ENCODE peak calls at places on chromosomes 12 and 14, in five cellular contexts. I, S, A, K and F are unnamed samples.

GRCh38 chr12:6328945-6329692 is 12.8 kb downstream of the TNFRSF1A start:
- DNase-seq in S (no peak), I (no peak), A (no peak), K (no peak), F (no peak)

GRCh38 chr14:32472512-32473472 is 143.7 kb downstream of the AKAP6 start:
- DNase-seq in A (peak; percentile 59), S (peak; percentile 69), I (peak; percentile 39), K (no peak), F (peak; percentile 32)

GRCh38 chr12:25942709-25943108 is 15.8 kb upstream of the RASSF8 start:
- DNase-seq in K (no peak), S (no peak), I (no peak), A (no peak), F (no peak)

GRCh38 chr12:43880547-43880946 is 44.7 kb downstream of the TMEM117 start:
- DNase-seq in A (no peak), K (no peak), S (no peak), I (no peak), F (no peak)

GRCh38 chr14:61631044-61631692 is 64.1 kb upstream of the HIF1A start:
- DNase-seq in I (no peak), A (no peak), K (no peak), S (no peak), F (no peak)

GRCh38 chr12:23303220-23303619 is 646.2 kb downstream of the SOX5 start:
- DNase-seq in A (no peak), I (no peak), S (no peak), K (no peak), F (no peak)

GRCh38 chr12:130994821-130995375 is 41.2 kb downstream of the ADGRD1 start:
- DNase-seq in S (no peak), I (no peak), A (no peak), K (no peak), F (no peak)

GRCh38 chr12:13116259-13116658 is 12.8 kb upstream of the GSG1 start:
- DNase-seq in K (no peak), I (no peak), A (no peak), S (no peak), F (no peak)

GRCh38 chr12:131907379-131908081 is 13.1 kb downstream of the ULK1 start:
- DNase-seq in S (no peak), K (no peak), I (no peak), A (no peak), F (no peak)

GRCh38 chr14:22865424-22866215 is 5.9 kb upstream of the LRP10 start:
- DNase-seq in S (no peak), I (no peak), A (no peak), K (no peak), F (no peak)
- TF ChIP-seq CTCF in S (peak; percentile 37), I (peak; percentile 40), A (peak; percentile 40), K (no peak), F (no peak)

GRCh38 chr14:99645545-99646505 is 896 bp downstream of the HHIPL1 start:
- DNase-seq in I (no peak), K (no peak), A (no peak), S (no peak), F (no peak)
- H3K4me3 ChIP-seq in I (peak overlapping the region; percentile 38), K (no peak overlapping the region), A (peak overlapping the region; percentile 19), S (peak overlapping the region; percentile 27), F (peak overlapping the region; percentile 24)

DNA sequence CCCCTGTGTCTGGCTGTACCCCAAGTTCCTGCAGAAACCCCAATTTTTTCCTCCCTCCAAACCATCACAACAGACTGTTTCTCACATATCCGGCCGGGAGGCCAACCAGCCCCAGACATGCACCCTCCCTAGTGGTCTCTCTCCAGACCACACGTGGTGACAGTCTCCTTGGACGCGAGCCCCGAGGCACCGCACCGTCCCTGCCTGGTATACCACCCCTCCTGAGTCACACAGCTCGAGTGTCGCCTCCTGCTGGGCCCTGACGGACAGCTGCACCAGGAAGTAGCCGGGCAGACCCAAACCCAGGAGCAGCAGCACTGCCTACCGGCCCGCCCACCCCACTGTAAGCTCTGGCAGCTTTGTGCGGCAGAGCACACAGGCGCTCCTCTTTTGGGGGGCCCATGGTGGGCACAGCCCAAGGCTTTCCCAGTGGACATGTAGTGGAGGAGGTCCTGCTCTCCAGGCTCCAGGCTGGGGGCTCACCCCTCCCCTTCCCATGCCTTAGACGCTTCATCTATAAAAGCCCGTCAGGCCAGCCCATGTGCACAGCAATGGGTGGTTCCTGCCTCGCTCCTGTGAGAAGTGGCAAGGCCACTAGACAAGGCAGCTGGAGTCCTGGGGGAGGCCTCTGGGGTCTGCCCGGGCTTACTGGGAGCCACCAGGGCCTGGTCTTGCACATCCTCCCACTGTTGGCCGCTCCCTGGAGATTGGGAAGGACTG is 97.5 kb downstream of the RFLNA start:
- DNase-seq in S (peak; percentile 39), A (no peak), I (no peak), K (peak; percentile 13), F (no peak)
- TF ChIP-seq CTCF in S (peak; percentile 20), A (peak; percentile 39), I (peak; percentile 30), K (no peak), F (peak; percentile 50)

GRCh38 chr12:93441617-93442410 is at the start of gene UBE2N:
- DNase-seq in I (peak; percentile 48), A (peak; percentile 69), K (peak; percentile 97), S (peak; percentile 94), F (peak; percentile 69)

GRCh38 chr12:93441111-93441616 is 583 bp downstream of the UBE2N start:
- DNase-seq in I (no peak), S (no peak), A (no peak), K (peak; percentile 37), F (no peak)

GRCh38 chr12:93438266-93439050 is 3.3 kb downstream of the UBE2N start:
- DNase-seq in I (no peak), S (no peak), K (no peak), A (no peak), F (no peak)

GRCh38 chr12:93442411-93443340 is 929 bp upstream of the UBE2N start:
- DNase-seq in A (no peak), S (no peak), I (peak; percentile 64), K (no peak), F (no peak)

DNA sequence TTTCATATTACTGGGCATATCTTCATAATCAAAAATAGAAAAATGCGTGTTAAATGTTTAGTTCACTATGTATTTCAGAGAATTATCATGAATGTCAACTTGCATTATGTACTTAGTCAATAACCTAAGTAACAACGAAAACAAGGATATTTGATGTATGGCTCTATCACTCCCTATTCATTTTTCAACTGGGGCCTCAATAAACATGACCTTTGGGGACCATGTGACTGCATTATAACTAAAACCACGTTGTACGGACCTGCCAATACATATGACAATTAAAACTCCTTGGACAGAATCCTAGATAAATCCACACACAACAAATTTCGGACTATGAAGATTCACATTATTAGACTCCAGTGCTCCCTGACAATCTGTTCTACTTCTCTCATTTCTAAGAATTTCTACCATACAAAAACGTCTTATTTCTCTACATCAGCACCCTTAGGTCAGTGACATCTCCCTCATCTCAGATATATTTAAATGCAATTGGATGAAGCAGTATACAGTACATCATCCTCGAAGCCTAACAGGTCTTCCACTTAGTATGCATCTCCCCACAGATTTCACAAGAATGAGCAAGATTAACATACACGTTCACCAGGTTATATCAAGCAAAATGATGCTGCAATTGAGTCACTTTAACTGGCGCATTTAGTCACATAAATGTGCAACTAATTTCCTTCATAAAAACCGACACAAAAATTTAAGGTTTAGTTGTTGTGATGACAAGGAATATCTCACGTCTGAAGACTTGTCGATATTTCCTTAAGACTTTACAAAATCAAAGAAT is 1.5 kb downstream of the UBE2N start:
- DNase-seq in A (no peak), S (no peak), I (no peak), K (no peak), F (no peak)
- H3K4me3 ChIP-seq in A (peak overlapping the region; percentile 92), S (peak overlapping the region; percentile 74), I (peak overlapping the region; percentile 84), K (peak overlapping the region; percentile 78), F (peak overlapping the region; percentile 76)

GRCh38 chr12:40225337-40225983 is 663 bp downstream of the LRRK2 start:
- DNase-seq in K (no peak), I (no peak), S (no peak), A (no peak), F (no peak)

GRCh38 chr12:40227447-40227846 is 2.6 kb downstream of the LRRK2 start:
- DNase-seq in K (no peak), A (no peak), I (no peak), S (no peak), F (no peak)

GRCh38 chr12:40226652-40227051 is 1.9 kb downstream of the LRRK2 start:
- DNase-seq in I (no peak), A (peak; percentile 36), S (peak; percentile 81), K (no peak), F (peak; percentile 16)

GRCh38 chr12:40224439-40225291 is at the start of gene LRRK2:
- DNase-seq in K (peak; percentile 44), A (no peak), I (no peak), S (peak; percentile 59), F (no peak)

DNA sequence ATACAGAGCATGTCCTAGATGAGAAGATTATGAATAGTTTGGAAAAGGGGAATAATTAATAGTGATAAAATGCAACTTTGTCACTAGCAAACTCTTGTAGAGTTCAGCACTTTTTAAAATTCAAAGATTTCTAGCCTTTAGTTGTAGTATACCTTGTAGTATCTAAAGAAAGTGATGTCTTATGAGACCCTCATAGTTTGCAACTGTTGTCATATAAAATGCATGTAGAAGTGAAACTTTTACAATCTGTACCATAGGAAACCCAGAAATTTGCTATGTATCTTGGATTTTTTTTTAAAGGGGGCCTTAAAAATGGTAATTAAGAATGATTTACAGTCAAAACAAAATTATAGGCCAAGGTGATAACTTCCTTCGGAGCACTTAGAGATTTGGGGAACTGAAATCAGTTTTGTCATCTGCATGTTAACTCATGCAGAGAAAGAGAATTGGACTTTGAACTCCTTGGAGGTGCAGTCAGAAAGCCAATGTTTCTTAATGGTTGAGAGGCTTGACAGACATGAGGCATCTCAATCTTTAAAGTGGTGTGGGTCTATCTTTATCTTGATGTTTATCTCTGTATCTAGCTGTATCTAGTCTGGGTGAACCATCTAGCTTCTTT is 1.3 kb downstream of the LRRK2 start:
- DNase-seq in I (no peak), A (no peak), K (no peak), S (no peak), F (no peak)
- TF ChIP-seq CTCF in I (no peak), A (no peak), K (no peak), S (no peak), F (no peak)

DNA sequence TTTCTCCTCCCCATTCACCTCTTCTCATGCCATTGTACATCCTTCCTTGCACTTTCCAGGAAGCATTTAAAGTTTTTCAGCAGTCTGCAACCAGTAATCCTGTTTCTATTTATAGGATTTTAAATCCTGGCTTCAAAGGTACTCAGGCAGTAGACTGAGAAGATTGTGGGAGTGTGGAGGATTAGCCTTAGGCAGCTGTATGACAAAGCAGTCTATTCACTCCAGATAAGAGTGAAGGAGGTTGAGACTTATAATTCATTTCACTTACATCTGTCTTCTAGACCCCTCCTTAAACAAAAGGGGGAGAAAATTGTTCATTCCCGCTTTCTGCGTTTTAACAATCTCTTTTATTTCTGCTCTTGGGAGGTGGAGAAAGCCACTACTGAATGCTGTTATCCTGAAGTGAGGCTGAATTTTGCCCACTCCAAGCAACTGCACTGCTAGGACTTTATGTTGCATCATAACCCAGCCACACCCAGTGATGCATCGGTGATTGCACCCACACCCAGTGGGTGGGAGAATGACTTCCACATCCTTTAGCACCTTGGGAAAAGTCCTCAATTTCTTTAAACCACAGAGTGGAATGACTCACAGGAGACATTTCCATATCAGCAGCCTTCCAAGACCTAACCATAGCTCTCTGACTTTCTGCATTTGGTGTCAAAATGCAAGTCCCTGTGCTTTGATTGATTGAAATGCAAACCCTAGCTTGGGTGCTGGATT is 382.5 kb upstream of the ATP2B1 start:
- DNase-seq in K (no peak), I (peak; percentile 89), S (peak; percentile 83), A (peak; percentile 77), F (peak; percentile 95)
- H3K4me3 ChIP-seq in K (no peak overlapping the region), I (no peak overlapping the region), S (no peak overlapping the region), A (no peak overlapping the region), F (no peak overlapping the region)